ENCODE peak calls at places on chromosome X, in five cellular contexts. I is SK-N-SH, T is HCT116, U is K562, D is H1. E is an unnamed sample.

GRCh38 chrX:149916745-149917392 is 12.5 kb upstream of the HSFX4 start:
- DNase-seq in D (no peak), U (peak; percentile 19), T (no peak), I (no peak), E (no peak)

GRCh38 chrX:124338733-124339514 is 6.5 kb downstream of the TEX13D start:
- DNase-seq in D (no peak), I (no peak), T (no peak), U (no peak), E (no peak)

GRCh38 chrX:123860983-123861382 is 1.1 kb downstream of the XIAP start:
- DNase-seq in U (peak; percentile 51), T (no peak), I (no peak), D (no peak), E (no peak)

GRCh38 chrX:150429577-150429976 is 66.5 kb downstream of the MAMLD1 start:
- DNase-seq in T (no peak), U (no peak), D (no peak), I (no peak), E (no peak)

GRCh38 chrX:126799059-126799458 is 20.5 kb upstream of the PRR32 start:
- DNase-seq in U (no peak), D (no peak), I (no peak), T (no peak), E (no peak)

GRCh38 chrX:23815376-23815775 is 32.4 kb downstream of the SAT1 start:
- DNase-seq in I (no peak), T (no peak), D (no peak), U (no peak), E (no peak)

GRCh38 chrX:35890699-35891098 is 28.8 kb upstream of the CFAP47 start:
- DNase-seq in T (no peak), D (peak; percentile 47), U (peak; percentile 58), I (peak; percentile 38), E (peak; percentile 55)

GRCh38 chrX:9926002-9926401 is 41.2 kb upstream of the CLDN34 start:
- DNase-seq in T (no peak), D (no peak), I (no peak), U (no peak), E (no peak)

GRCh38 chrX:119617511-119618164 is 11.4 kb upstream of the NKRF start:
- DNase-seq in T (no peak), U (no peak), D (no peak), I (no peak), E (no peak)

GRCh38 chrX:65241059-65241721 is 264.9 kb upstream of the ZC4H2 start:
- DNase-seq in D (no peak), I (no peak), T (no peak), U (no peak), E (no peak)

GRCh38 chrX:25206761-25207160 is 191.0 kb upstream of the ARX start:
- DNase-seq in D (no peak), T (no peak), I (no peak), U (no peak), E (peak; percentile 2)

DNA sequence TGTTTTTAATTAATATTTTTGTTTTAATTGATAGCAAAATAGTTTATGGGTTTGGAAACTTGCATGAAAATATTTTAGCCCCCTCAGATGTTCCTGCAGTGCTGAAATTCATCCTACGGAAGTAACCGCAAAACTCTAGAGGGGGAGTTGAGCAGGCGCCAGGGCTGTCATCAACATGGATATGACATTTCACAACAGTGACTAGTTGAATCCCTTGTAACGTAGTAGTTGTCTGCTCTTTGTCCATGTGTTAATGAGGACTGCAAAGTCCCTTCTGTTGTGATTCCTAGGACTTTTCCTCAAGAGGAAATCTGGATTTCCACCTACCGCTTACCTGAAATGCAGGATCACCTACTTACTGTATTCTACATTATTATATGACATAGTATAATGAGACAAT is 40.4 kb downstream of the MAP7D3 start:
- DNase-seq in T (no peak), D (no peak), U (no peak), I (no peak), E (no peak)
- H3K4me1 ChIP-seq in T (no peaks in the 10 kb centered on the region), D (no peaks in the 10 kb centered on the region), U (no peaks in the 10 kb centered on the region), I (no peaks in the 10 kb centered on the region), E (no peaks in the 10 kb centered on the region)

GRCh38 chrX:40063555-40063954 is 34.2 kb downstream of the BCOR start:
- DNase-seq in D (no peak), U (no peak), T (no peak), I (no peak), E (no peak)
- H3K36me3 ChIP-seq in D (peaks cover 42% of the 10 kb centered on the region), U (peaks cover 100% of the 10 kb centered on the region), T (peaks cover 25% of the 10 kb centered on the region), I (peaks cover 45% of the 10 kb centered on the region), E (peaks cover 94% of the 10 kb centered on the region)

DNA sequence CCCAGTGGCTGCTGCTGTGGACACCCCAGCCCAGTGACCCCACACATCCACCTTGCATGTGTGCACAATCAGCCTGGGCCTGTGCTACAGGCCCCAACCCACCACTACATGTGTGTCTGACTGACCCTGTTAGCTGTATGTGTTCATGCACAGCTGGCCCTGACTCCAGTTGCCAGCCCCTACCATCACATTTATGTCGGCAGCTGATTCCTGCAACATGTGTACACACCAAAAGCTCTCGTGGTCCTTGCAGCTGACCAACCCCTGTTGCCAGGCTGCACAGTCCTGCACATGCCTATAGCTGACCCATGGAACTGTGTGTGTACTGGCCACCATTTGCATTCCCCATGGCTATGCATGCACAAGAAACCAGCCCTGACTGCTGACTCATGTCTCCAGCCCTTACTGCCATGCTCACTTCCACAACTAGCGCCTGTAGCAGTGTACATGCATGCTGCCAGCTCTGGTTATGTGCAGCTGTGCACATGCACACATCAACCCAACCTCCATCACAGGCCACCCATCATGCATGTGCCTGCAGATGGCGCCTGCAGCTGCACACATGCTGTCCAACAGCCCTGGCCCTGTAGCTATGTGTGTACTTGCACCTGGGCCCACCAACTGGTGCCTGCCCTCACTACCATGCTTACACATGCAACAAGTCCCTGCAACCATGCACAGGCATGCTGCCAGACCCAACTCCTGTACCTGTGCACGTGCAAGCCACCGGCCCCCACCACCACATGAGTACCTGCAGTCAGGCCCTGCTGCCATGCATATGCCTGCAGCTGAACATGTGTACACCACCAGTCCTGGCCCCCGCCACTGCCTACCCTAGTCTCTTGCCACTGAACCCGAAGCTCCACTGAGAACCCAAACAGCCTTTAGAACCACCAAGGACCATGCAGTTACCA is 28.1 kb downstream of the SMIM10L2A start:
- DNase-seq in T (no peak), U (no peak), I (no peak), D (no peak), E (no peak)
- TF ChIP-seq YY1 in T (no peak), U (no peak), I (no peak), D (no peak), E (no peak)

GRCh38 chrX:70172964-70173363 is 4.3 kb upstream of the DGAT2L6 start:
- DNase-seq in T (no peak), D (no peak), U (no peak), I (no peak), E (no peak)

GRCh38 chrX:70172226-70172625 is 5.1 kb upstream of the DGAT2L6 start:
- DNase-seq in U (no peak), T (no peak), D (no peak), I (no peak), E (no peak)

GRCh38 chrX:70169281-70169680 is 8.0 kb upstream of the DGAT2L6 start:
- DNase-seq in D (no peak), T (no peak), U (no peak), I (no peak), E (no peak)

GRCh38 chrX:70174754-70175153 is 2.5 kb upstream of the DGAT2L6 start:
- DNase-seq in I (no peak), D (no peak), U (no peak), T (no peak), E (no peak)

DNA sequence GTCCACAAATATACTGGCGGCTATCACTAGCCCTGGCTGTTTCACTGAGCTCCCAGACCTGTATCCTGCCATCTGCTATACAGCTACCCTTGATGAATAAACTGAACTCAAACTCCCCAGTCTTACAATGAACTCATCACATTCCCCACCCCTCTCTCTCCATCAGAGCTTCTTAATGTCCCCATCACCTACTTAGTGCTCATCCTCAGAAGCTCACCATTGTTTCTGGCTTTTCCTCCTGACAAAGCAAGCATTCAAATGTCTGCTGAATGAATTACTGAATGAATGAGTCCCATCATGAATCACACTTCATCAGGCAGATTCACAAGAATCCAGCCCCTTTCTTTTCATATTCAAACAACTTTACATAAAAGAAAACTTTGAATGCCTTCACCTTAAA is 5.6 kb upstream of the DGAT2L6 start:
- DNase-seq in I (no peak), U (no peak), T (no peak), D (no peak), E (peak; percentile 51)
- H3K4me1 ChIP-seq in I (peaks cover 12% of the 10 kb centered on the region), U (peaks cover 31% of the 10 kb centered on the region), T (peaks cover 4% of the 10 kb centered on the region), D (peaks cover 5% of the 10 kb centered on the region), E (peaks cover 8% of the 10 kb centered on the region)

GRCh38 chrX:74242050-74242449 is 61.9 kb upstream of the ZCCHC13 start:
- DNase-seq in T (no peak), D (no peak), U (no peak), I (no peak), E (no peak)
- H3K36me3 ChIP-seq in T (no peaks in the 10 kb centered on the region), D (peaks cover 3% of the 10 kb centered on the region), U (peaks cover 7% of the 10 kb centered on the region), I (peaks cover 55% of the 10 kb centered on the region), E (peaks cover 73% of the 10 kb centered on the region)

DNA sequence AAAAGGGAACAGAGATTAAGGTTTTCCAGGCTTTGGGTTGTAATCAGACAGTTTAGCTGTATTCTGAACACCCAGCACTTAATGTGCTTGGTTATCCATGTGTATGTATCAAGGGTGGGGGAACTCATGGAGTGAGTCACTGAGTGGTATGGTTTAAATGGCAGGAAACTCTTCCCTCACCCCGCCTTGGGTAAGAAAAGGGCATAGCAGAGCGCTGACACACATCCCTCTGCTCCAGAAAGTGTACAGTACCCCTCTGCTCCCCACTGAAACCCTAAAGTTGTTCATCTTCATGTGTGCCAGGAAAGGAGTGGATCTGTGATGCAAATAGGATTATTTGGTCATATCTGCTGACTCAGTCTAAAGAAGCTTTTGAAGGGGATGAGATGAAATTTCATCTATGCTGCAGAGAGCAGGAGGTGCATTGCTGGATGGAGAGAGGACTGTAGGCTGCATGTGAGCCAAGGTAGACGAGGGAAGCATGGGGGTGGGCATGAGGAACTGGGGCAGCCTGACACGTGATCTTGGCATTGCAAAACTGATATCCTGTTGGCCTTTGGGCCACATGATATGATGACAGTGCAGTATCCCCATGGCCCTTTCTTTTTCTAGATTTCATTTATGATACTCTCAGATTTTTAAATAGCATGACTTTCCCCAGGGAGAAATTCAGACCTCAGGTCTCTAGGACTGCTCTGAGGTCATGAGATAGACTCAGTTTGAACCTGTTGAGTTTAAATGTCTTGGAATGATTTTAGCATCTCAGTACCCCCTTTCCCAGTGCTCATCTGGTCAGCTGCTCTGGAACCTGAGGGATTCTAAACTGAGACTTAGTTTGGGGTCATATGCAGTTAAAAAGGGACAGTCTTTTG is 84.8 kb downstream of the TMEM164 start:
- DNase-seq in T (peak; percentile 43), D (no peak), U (no peak), I (no peak), E (no peak)
- TF ChIP-seq YY1 in T (no peak), D (no peak), U (no peak), I (no peak), E (no peak)

DNA sequence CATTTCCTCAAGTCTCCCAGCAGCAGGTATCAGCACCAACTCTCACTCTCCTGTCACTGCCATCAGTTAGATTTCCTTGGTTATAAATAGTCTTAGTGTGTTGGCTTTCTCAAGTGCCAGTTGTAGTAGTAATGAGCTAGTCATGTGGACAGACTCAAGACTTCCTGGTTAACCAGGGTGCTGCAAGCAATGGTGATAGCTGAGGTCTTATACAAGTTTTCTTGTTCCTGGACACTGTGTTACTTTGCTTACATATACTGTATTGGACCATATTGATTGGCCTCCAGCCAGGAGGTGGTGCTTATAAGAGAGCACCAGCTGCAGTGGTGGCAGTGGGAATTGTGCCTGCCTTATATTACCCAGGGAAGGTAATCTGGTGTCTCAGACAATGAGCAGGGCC is 23.9 kb upstream of the ZDHHC15 start:
- DNase-seq in I (no peak), T (no peak), U (no peak), D (no peak), E (no peak)
- H3K4me1 ChIP-seq in I (no peaks in the 10 kb centered on the region), T (no peaks in the 10 kb centered on the region), U (no peaks in the 10 kb centered on the region), D (no peaks in the 10 kb centered on the region), E (no peaks in the 10 kb centered on the region)